ENCODE peak calls at places on chromosomes 2 and 18, in five cellular contexts. F is heart right ventricle, L is heart left ventricle, W is thoracic aorta, Q is kidney epithelial cell. B is an unnamed sample.

GRCh38 chr18:35326695-35327387 is 17.4 kb downstream of the ZNF24 start:
- DNase-seq in F (no peak), L (no peak), W (no peak), Q (no peak), B (no peak)

GRCh38 chr2:3482363-3482821 is 36.9 kb downstream of the ADI1 start:
- DNase-seq in F (no peak), L (no peak), W (no peak), Q (no peak), B (no peak)

GRCh38 chr2:189466656-189467055 is 25.4 kb downstream of the WDR75 start:
- DNase-seq in F (peak; percentile 26), L (no peak), W (no peak), Q (no peak), B (no peak)

GRCh38 chr2:45315881-45316280 is 295.2 kb downstream of the SRBD1 start:
- DNase-seq in F (no peak), L (no peak), W (no peak), Q (no peak), B (no peak)

GRCh38 chr18:11118051-11118450 is 31.3 kb downstream of the PIEZO2 start:
- DNase-seq in F (no peak), L (no peak), W (no peak), Q (no peak), B (no peak)

GRCh38 chr2:66494708-66495107 is 59.8 kb downstream of the MEIS1 start:
- DNase-seq in F (no peak), L (peak; percentile 63), W (peak; percentile 22), Q (peak; percentile 12), B (peak; percentile 27)

GRCh38 chr2:70514612-70515055 is 39.0 kb downstream of the TGFA start:
- DNase-seq in F (no peak), L (peak; percentile 52), W (no peak), Q (no peak), B (no peak)

GRCh38 chr2:241764272-241765241 is 12.1 kb upstream of the GAL3ST2 start:
- DNase-seq in F (no peak), L (no peak), W (no peak), Q (no peak), B (no peak)

GRCh38 chr18:8895341-8895740 is 190.0 kb downstream of the MTCL1 start:
- DNase-seq in F (no peak), L (no peak), W (no peak), Q (no peak), B (no peak)

DNA sequence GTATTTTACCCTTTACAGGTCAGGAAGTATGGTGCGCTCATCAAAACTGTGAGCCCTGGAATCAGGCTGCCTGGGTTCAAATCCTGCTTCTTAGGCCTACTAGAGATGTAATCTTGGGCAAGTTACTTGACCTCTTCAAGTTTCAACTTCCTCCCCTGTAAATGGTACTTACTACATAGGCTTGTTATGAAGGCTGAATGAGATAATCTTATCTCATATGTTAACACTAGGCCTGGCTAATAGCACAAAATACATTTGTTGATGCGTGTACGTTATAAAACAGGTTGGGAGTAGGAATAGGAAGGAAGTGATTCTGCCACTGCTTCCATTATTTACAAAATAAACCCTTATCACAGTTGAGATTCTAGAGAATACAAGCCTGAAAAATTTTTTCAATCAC is 1.7 kb upstream of the RFTN2 start:
- DNase-seq in F (no peak), L (no peak), W (no peak), Q (no peak), B (no peak)
- H3K4me3 ChIP-seq in F (no peak overlapping the region), L (no peak overlapping the region), W (peak overlapping the region; percentile 9), Q (no peak overlapping the region), B (no peak overlapping the region)

DNA sequence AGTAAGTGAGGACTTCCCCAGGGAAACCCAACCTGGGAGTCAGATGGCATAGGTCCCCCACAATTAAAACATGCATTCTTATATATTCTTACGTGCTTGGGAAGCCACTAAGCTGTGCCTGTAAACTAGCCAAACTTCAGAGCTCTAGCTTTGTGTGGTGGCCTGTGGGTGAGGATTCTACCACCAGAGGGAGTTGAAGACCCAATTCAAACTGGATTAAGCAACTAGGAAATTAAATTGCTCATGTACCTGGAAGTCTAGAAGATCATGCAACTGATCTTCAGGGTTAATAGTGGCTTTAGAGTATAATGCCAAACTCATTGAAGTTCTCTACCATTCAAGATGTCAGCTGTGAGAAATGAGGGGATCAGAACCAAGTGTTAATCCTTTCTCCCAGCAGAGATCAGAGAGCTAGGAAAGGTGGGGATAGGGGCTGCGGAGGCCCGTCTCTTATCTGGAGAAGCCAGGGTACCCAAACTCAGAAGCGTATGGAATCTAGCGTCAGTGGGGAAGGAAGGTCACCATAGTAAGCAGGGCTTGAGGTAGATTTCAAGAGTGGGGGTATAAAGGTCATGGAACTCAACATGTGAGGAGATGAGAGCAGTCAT is 53.2 kb upstream of the CCDC85A start:
- DNase-seq in F (no peak), L (no peak), W (no peak), Q (no peak), B (no peak)
- TF ChIP-seq CTCF in F (peak; percentile 27), L (peak; percentile 48), W (peak; percentile 43), Q (peak; percentile 71), B (peak; percentile 87)

DNA sequence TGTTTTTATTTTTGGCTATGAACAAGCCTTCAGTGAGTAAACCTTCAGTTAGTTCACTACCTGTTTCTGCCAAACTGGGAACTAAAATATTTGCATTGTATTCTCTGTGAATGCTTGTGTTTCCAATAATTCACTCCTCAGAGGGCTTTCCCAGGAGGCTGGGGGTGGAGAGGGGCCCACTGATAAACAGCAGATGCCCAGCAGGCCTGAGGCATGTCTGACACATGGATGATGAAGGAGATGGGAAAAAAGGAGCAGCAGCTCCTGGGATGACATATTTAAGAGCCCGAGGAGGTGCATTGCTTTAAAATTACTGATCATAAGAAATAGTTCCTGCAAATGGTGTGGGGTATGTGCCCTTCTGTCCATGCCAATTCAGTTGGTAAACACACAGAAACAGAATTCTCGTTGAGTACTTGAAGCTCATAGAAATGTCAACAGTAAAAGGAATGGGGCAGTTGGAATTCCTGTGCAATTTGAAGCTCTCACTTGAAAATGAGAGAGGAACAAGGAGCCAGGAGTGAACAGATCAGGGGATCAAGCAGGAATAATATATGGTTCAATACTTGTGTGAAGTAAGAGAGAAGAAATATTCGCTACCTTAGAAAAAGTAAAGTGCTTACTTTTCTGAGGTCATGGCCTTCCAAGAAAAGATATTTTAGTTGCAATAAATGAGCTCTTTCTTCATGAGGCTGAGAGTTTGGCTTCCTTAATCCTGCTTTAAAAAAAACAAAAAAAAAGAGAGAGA is 22.1 kb upstream of the HNMT start:
- DNase-seq in F (no peak), L (no peak), W (no peak), Q (no peak), B (no peak)
- H3K27me3 ChIP-seq in F (no peaks in the 10 kb centered on the region), L (no peaks in the 10 kb centered on the region), W (no peaks in the 10 kb centered on the region), Q (no peaks in the 10 kb centered on the region), B (peaks cover 7% of the 10 kb centered on the region)

GRCh38 chr2:122822319-122822718 is 1066.9 kb downstream of the TSN start:
- DNase-seq in F (no peak), L (no peak), W (no peak), Q (no peak), B (no peak)
- H3K4me3 ChIP-seq in F (no peak overlapping the region), L (no peak overlapping the region), W (no peak overlapping the region), Q (no peak overlapping the region), B (no peak overlapping the region)

DNA sequence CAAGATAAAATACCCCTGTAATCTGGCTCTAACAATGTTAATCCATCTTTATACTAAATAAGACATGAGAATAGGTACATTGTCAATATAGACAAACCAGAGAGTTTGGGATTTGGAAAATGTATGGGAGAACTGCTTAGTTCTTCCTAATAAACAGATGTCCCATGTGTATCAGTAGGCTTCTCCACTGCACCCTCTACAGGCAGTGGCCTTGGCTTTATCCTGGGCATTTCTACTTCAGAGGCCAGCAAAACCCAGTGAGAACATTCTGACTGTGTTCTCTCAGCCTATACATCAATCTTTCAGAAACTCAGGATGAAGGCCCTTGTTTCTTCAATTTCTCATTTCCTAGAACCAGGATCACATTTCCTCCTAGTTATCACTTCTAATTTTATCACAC is 1167.5 kb upstream of the ACVR2A start:
- DNase-seq in F (no peak), L (no peak), W (no peak), Q (no peak), B (no peak)
- TF ChIP-seq CTCF in F (no peak), L (no peak), W (no peak), Q (no peak), B (peak; percentile 36)